ENCODE peak calls at places on chromosomes 1 and 21, in four cellular contexts. M, S, D and A are unnamed samples.
A peak's percentile ranks its signal among the peaks of the same experiment; 100 is the strongest.

GRCh38 chr1:180521474-180522203 is 19.3 kb upstream of the ACBD6 start:
- DNase-seq in D (no peak), S (no peak), M (peak; percentile 41), A (no peak)

GRCh38 chr1:43552813-43553212 is 22.1 kb downstream of the PTPRF start:
- DNase-seq in M (no peak), S (no peak), D (no peak), A (no peak)

GRCh38 chr1:172273668-172274396 is 146.7 kb upstream of the C1orf105 start:
- DNase-seq in M (no peak), D (no peak), S (no peak), A (no peak)

GRCh38 chr1:244970661-244971523 is 106.5 kb upstream of the HNRNPU start:
- DNase-seq in M (peak; percentile 96), D (peak; percentile 95), S (peak; percentile 98), A (peak; percentile 97)

GRCh38 chr1:243945727-243946126 is 95.7 kb upstream of the AKT3 start:
- DNase-seq in M (no peak), S (no peak), D (no peak), A (no peak)

GRCh38 chr1:202131956-202132821 is 9.5 kb downstream of the GPR37L1 start:
- DNase-seq in S (peak; percentile 55), D (no peak), M (no peak), A (no peak)

GRCh38 chr1:39128959-39129358 is 75.5 kb upstream of the MACF1 start:
- DNase-seq in D (no peak), M (peak; percentile 88), S (no peak), A (no peak)

GRCh38 chr1:91548382-91549040 is 47.9 kb downstream of the CDC7 start:
- DNase-seq in M (no peak), S (no peak), D (peak; percentile 72), A (no peak)

GRCh38 chr1:207853372-207853757 is 57.6 kb downstream of the CD34 start:
- DNase-seq in S (peak; percentile 32), M (no peak), D (no peak), A (no peak)

GRCh38 chr21:39064325-39065012 is 118.8 kb downstream of the PSMG1 start:
- DNase-seq in S (peak; percentile 17), M (no peak), D (no peak), A (no peak)

GRCh38 chr1:38076455-38076854 is 29.9 kb upstream of the POU3F1 start:
- DNase-seq in D (no peak), M (no peak), S (no peak), A (no peak)

GRCh38 chr1:162141273-162142023 is 72.0 kb downstream of the NOS1AP start:
- DNase-seq in S (no peak), M (peak; percentile 87), D (no peak), A (no peak)

GRCh38 chr1:182809414-182809957 is 19.9 kb downstream of the NPL start:
- DNase-seq in D (no peak), M (peak; percentile 15), S (no peak), A (no peak)

GRCh38 chr1:203526572-203526971 is 32.6 kb downstream of the OPTC start:
- DNase-seq in M (peak; percentile 87), S (peak; percentile 39), D (no peak), A (no peak)

GRCh38 chr1:29991815-29992214 is 731.6 kb downstream of the MATN1 start:
- DNase-seq in M (no peak), D (no peak), S (peak; percentile 22), A (no peak)

GRCh38 chr1:4584471-4584870 is 69.9 kb upstream of the AJAP1 start:
- DNase-seq in M (no peak), D (no peak), S (no peak), A (peak; percentile 60)

GRCh38 chr21:34126691-34127090 is 53.3 kb downstream of the MRPS6 start:
- DNase-seq in M (no peak), D (no peak), S (no peak), A (no peak)

GRCh38 chr1:77614037-77614436 is 68.4 kb downstream of the ZZZ3 start:
- DNase-seq in S (no peak), D (no peak), M (no peak), A (no peak)

GRCh38 chr1:16606106-16606505 is 7.3 kb downstream of the NBPF1 start:
- DNase-seq in S (peak; percentile 17), M (no peak), D (no peak), A (no peak)

GRCh38 chr1:113048064-113048463 is 24.9 kb upstream of the LRIG2 start:
- DNase-seq in S (no peak), M (no peak), D (no peak), A (no peak)

GRCh38 chr1:114660250-114660649 is 9.6 kb downstream of the DENND2C start:
- DNase-seq in D (no peak), S (no peak), M (no peak), A (no peak)

GRCh38 chr1:208616776-208617175 is 372.6 kb upstream of the PLXNA2 start:
- DNase-seq in S (no peak), D (no peak), M (no peak), A (no peak)

GRCh38 chr1:62492521-62492920 is 55.7 kb downstream of the USP1 start:
- DNase-seq in D (no peak), M (no peak), S (no peak), A (no peak)

GRCh38 chr21:40291560-40291959 is 424.3 kb downstream of the PCP4 start:
- DNase-seq in D (no peak), M (no peak), S (peak; percentile 59), A (no peak)

GRCh38 chr1:55040083-55040952 is 970 bp downstream of the PCSK9 start:
- DNase-seq in M (no peak), D (no peak), S (peak; percentile 68), A (no peak)

GRCh38 chr21:36654341-36654740 is 44.6 kb upstream of the SIM2 start:
- DNase-seq in D (no peak), M (no peak), S (no peak), A (no peak)

DNA sequence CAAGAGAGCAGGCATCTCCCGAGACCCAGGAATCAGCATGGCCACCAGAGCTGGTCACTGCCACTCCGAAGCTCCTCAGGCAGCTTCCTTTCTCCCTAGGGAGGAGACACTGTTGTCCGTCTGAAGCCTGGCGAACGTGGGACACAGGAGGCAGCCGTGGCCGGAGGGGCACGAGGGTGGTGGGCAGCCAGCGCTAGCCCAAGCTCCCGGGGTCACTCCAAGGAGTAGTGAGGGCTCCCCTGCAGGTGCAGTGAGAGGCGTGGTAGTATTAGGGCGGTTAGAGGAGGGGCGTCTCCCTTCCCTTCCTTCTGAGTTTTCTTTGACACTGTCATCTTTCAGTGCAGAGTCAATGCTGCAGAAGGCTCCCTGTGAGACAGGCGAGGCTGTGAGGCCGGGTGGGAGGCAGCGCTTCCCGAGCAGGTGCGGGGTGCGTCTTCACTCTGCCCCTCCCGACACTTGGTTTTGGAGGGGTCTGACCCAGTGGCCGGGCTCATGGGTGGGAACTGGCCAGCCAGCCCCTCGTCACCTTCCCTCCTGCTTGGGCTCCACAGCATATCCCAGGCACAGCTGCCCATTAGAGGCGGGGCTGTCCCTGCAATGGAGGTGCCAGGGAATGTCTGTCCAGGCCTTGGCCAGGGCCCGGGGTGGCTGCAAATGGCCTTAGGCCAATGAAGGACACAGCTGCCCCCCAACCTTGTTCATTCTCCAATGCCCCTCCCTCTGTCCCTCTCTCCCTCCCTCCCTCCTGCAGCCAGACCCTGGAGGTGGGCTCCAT is 171.6 kb upstream of the ARHGEF16 start:
- DNase-seq in M (no peak), S (no peak), D (no peak), A (no peak)
- H3K27ac ChIP-seq in M (no peak overlapping the region), S (no peak overlapping the region), D (no peak overlapping the region), A (no peak overlapping the region)

GRCh38 chr1:76503100-76503499 is 364.2 kb upstream of the ST6GALNAC5 start:
- DNase-seq in M (no peak), D (no peak), S (peak; percentile 80), A (no peak)
- H3K9ac ChIP-seq in M (no peak overlapping the region), D (no peak overlapping the region), S (no peak overlapping the region), A (no peak overlapping the region)

DNA sequence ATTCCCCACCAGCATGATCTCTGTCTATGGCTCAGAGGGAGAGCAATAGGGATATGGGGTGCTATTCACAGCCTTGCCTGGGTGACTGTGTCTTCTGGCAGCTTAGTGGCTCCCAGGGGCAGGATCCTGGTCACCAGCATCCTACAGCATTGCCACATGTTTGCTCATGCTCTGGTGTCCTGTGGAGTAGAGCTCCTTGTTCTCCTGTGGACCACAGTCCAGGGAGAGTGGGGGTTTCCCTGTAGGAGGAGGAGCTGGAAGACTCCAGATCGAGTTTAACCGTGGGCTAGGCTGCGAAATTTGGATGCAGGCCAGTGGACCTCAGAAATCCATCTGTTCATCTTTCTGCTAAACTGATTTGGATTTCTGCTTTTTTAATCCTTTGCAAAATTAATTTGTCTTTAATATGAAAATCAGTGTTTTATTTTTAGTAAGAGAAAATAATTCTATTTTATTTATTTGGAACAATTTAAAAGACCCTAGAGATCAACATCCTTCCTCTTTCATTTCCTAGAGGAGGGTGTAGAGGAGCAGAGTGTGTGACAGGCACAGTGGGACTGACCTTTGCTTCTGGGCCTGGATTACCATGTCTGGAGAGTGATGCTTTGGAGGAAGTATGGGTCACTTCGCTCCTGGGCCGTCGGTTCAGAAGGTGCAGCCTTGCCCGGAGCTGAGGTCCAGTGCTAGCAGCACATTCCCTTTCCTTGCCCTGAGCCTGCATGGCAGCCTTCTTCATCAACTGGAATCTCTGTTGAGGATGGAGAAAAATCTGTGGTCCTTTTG is 17.4 kb downstream of the ADARB1 start:
- DNase-seq in M (no peak), S (no peak), D (no peak), A (no peak)
- H3K27ac ChIP-seq in M (no peak overlapping the region), S (no peak overlapping the region), D (no peak overlapping the region), A (no peak overlapping the region)

GRCh38 chr1:119327066-119327435 is 41.5 kb upstream of the HAO2 start:
- DNase-seq in D (peak; percentile 74), M (no peak), S (peak; percentile 92), A (no peak)
- H3K9ac ChIP-seq in D (peak overlapping the region; percentile 25), M (no peak overlapping the region), S (no peak overlapping the region), A (no peak overlapping the region)

GRCh38 chr1:237141471-237141870 is 99.5 kb downstream of the RYR2 start:
- DNase-seq in M (no peak), S (no peak), D (no peak), A (no peak)

GRCh38 chr1:237139732-237140131 is 97.7 kb downstream of the RYR2 start:
- DNase-seq in M (no peak), D (no peak), S (no peak), A (no peak)

GRCh38 chr1:237134929-237135328 is 92.9 kb downstream of the RYR2 start:
- DNase-seq in M (no peak), D (no peak), S (no peak), A (no peak)

GRCh38 chr1:237133921-237134320 is 91.9 kb downstream of the RYR2 start:
- DNase-seq in D (no peak), M (no peak), S (no peak), A (no peak)

GRCh38 chr1:237138551-237138950 is 96.6 kb downstream of the RYR2 start:
- DNase-seq in M (no peak), D (no peak), S (no peak), A (no peak)
- H3K27ac ChIP-seq in M (no peak overlapping the region), D (no peak overlapping the region), S (no peak overlapping the region), A (no peak overlapping the region)

GRCh38 chr1:93525431-93525830 is 77.5 kb downstream of the FNBP1L start:
- DNase-seq in D (no peak), S (no peak), M (no peak), A (no peak)
- H3K9ac ChIP-seq in D (no peak overlapping the region), S (no peak overlapping the region), M (no peak overlapping the region), A (no peak overlapping the region)

GRCh38 chr1:2819831-2820730 is 18.6 kb upstream of the TTC34 start:
- DNase-seq in D (no peak), S (no peak), M (no peak), A (no peak)
- H3K27ac ChIP-seq in D (no peak overlapping the region), S (no peak overlapping the region), M (no peak overlapping the region), A (no peak overlapping the region)